ENCODE peak calls at places on chromosomes 4 and X, in nine cellular contexts. X is choroid plexus epithelial cell; Q is T-helper 17 cell; B is LoVo; V is PC-9; W is stimulated activated CD4-positive, alpha-beta T cell treated with anti-CD3 and anti-CD28 coated beads, Interleukin-1b, Interleukin-23, amount 100 ng/mL, for 24 hours; L is A549; O is GM23248; S is GM10248. J is an unnamed sample.

GRCh38 chrX:2690856-2691542 is at the start of gene CD99:
- DNase-seq in L (peak), O (peak), V (peak), B (peak), S (peak), X (peak), W (peak), Q (peak), J (no peak)

GRCh38 chr4:24840826-24841587 is 45.6 kb downstream of the SOD3 start:
- DNase-seq in V (peak), W (no peak), B (no peak), L (no peak), O (no peak), X (no peak), S (no peak), Q (no peak), J (no peak)

GRCh38 chr4:166501941-166502382 is 628.9 kb downstream of the TLL1 start:
- DNase-seq in X (peak), W (no peak), V (peak), Q (no peak), B (no peak), L (peak), O (peak), S (peak), J (no peak)

GRCh38 chrX:38409289-38409688 is 56.9 kb downstream of the OTC start:
- DNase-seq in Q (no peak), O (no peak), X (no peak), L (no peak), B (no peak), V (no peak), W (no peak), S (no peak), J (no peak)

GRCh38 chr4:139367421-139368090 is 65.3 kb upstream of the NDUFC1 start:
- DNase-seq in Q (no peak), B (peak), X (peak), S (no peak), W (no peak), O (peak), V (no peak), L (no peak), J (no peak)

GRCh38 chrX:21905209-21905735 is 35.2 kb upstream of the SMS start:
- DNase-seq in S (no peak), W (no peak), V (no peak), Q (no peak), X (no peak), O (no peak), B (no peak), L (no peak), J (no peak)

GRCh38 chrX:103250977-103251376 is 4.0 kb downstream of the TCEAL8 start:
- DNase-seq in L (no peak), V (peak), O (no peak), W (no peak), S (no peak), B (no peak), X (no peak), Q (no peak), J (no peak)

GRCh38 chr4:154564311-154564710 is 1.5 kb downstream of the FGB start:
- DNase-seq in S (no peak), B (no peak), W (no peak), O (no peak), V (no peak), L (no peak), X (no peak), Q (no peak), J (no peak)

GRCh38 chrX:102714994-102715393 is 2.7 kb downstream of the GPRASP2 start:
- DNase-seq in Q (no peak), O (no peak), L (no peak), X (no peak), V (no peak), S (no peak), B (no peak), W (no peak), J (no peak)

GRCh38 chrX:118116308-118117068 is at the start of gene KLHL13:
- DNase-seq in L (peak), Q (no peak), W (no peak), B (peak), X (peak), O (peak), V (no peak), S (peak), J (peak)

GRCh38 chrX:13923845-13924244 is 105.8 kb downstream of the GEMIN8 start:
- DNase-seq in X (no peak), B (no peak), W (no peak), Q (no peak), O (no peak), L (no peak), S (no peak), V (no peak), J (no peak)

GRCh38 chrX:71282514-71283408 is 674 bp upstream of the NONO start:
- DNase-seq in S (peak), V (no peak), Q (no peak), O (peak), L (peak), X (peak), W (peak), B (peak), J (peak)

GRCh38 chrX:146006637-146007036 is 189.0 kb downstream of the SLITRK2 start:
- DNase-seq in S (no peak), B (no peak), V (no peak), L (no peak), W (no peak), Q (no peak), O (no peak), X (no peak), J (no peak)

GRCh38 chr4:119692001-119692400 is 63.4 kb upstream of the PDE5A start:
- DNase-seq in B (no peak), S (no peak), O (peak), L (no peak), W (no peak), Q (no peak), V (no peak), X (peak), J (no peak)

GRCh38 chrX:21799767-21800166 is 39.6 kb upstream of the MBTPS2 start:
- DNase-seq in V (no peak), X (no peak), L (no peak), S (no peak), O (no peak), W (no peak), Q (no peak), B (no peak), J (no peak)

GRCh38 chrX:39336709-39337294 is 535.5 kb downstream of the MID1IP1 start:
- DNase-seq in B (no peak), W (no peak), O (peak), S (peak), L (no peak), X (peak), V (no peak), Q (no peak), J (peak)

GRCh38 chr4:7780751-7781348 is 158.8 kb downstream of the AFAP1 start:
- DNase-seq in W (no peak), B (no peak), V (no peak), S (no peak), X (no peak), Q (no peak), O (no peak), L (no peak), J (no peak)

GRCh38 chr4:88360256-88360655 is 18.4 kb upstream of the HERC6 start:
- DNase-seq in B (no peak), Q (no peak), V (no peak), W (no peak), L (no peak), S (no peak), O (no peak), X (no peak), J (no peak)

GRCh38 chrX:17226736-17227135 is 148.3 kb upstream of the NHS start:
- DNase-seq in S (no peak), B (no peak), W (no peak), Q (no peak), X (no peak), O (no peak), L (no peak), V (no peak), J (no peak)

GRCh38 chrX:39145859-39146258 is 344.6 kb downstream of the MID1IP1 start:
- DNase-seq in X (no peak), V (no peak), B (no peak), O (no peak), Q (no peak), W (no peak), S (no peak), L (no peak), J (no peak)

GRCh38 chrX:37765507-37765906 is 14.4 kb upstream of the CYBB start:
- DNase-seq in V (no peak), W (no peak), L (no peak), X (no peak), Q (no peak), O (no peak), S (no peak), B (no peak), J (peak)

GRCh38 chrX:11470231-11470630 is 177.0 kb downstream of the AMELX start:
- DNase-seq in W (no peak), B (no peak), L (peak), Q (no peak), V (no peak), X (peak), O (peak), S (no peak), J (no peak)

GRCh38 chrX:52422884-52423283 is 54.1 kb downstream of the XAGE2 start:
- DNase-seq in Q (no peak), S (no peak), O (peak), L (no peak), B (no peak), X (peak), V (no peak), W (no peak), J (no peak)

GRCh38 chr4:164824581-164824980 is 52.4 kb upstream of the APELA start:
- DNase-seq in S (no peak), O (no peak), Q (no peak), W (no peak), X (no peak), V (no peak), B (no peak), L (no peak), J (no peak)

GRCh38 chrX:121103381-121103780 is 56.0 kb downstream of the GLUD2 start:
- DNase-seq in W (no peak), V (no peak), B (no peak), Q (no peak), X (no peak), L (no peak), S (no peak), O (no peak), J (no peak)

GRCh38 chrX:16770970-16771482 is 15.2 kb upstream of the TXLNG start:
- DNase-seq in O (no peak), L (no peak), S (no peak), Q (no peak), X (no peak), B (no peak), W (no peak), V (no peak), J (no peak)

GRCh38 chr4:110793890-110794588 is 171.2 kb upstream of the PITX2 start:
- DNase-seq in O (no peak), V (no peak), Q (no peak), X (no peak), L (no peak), S (no peak), W (no peak), B (no peak), J (no peak)

GRCh38 chrX:153606503-153606902 is 7.6 kb upstream of the CCNQ start:
- DNase-seq in O (no peak), X (no peak), W (no peak), S (no peak), Q (no peak), V (no peak), B (no peak), L (no peak), J (no peak)

GRCh38 chr4:118279920-118280432 is 72.8 kb downstream of the PRSS12 start:
- DNase-seq in W (no peak), B (peak), V (no peak), Q (no peak), S (no peak), O (no peak), X (no peak), L (no peak), J (no peak)

GRCh38 chr4:185384877-185385465 is 10.8 kb downstream of the LRP2BP start:
- DNase-seq in W (no peak), B (no peak), O (no peak), X (peak), S (no peak), V (no peak), Q (no peak), L (no peak), J (peak)

GRCh38 chrX:1462596-1463251 is 10.0 kb upstream of the ASMTL start:
- DNase-seq in V (no peak), L (peak), S (no peak), X (peak), W (no peak), O (peak), B (no peak), Q (no peak), J (peak)

GRCh38 chr4:56424697-56425514 is 10.5 kb downstream of the PPAT start:
- DNase-seq in Q (peak), O (peak), L (peak), V (no peak), S (peak), X (peak), B (no peak), W (no peak), J (peak)

GRCh38 chrX:118569676-118570075 is 74.1 kb downstream of the DOCK11 start:
- DNase-seq in B (no peak), O (no peak), X (no peak), S (no peak), Q (no peak), W (no peak), V (no peak), L (no peak), J (no peak)

GRCh38 chrX:39869846-39870601 is 227.7 kb downstream of the BCOR start:
- DNase-seq in Q (no peak), X (peak), O (peak), V (no peak), L (peak), W (no peak), S (no peak), B (peak), J (peak)

GRCh38 chr4:54090804-54091623 is 8.9 kb upstream of the GSX2 start:
- DNase-seq in B (no peak), V (peak), O (peak), W (no peak), S (peak), Q (no peak), X (peak), L (no peak), J (no peak)

J was measured in OCI-M1.